ENCODE peak calls at places on chromosomes 3 and 15, in four cellular contexts. D is spleen, F is endothelial cell of umbilical vein, A is GM12892. I is an unnamed sample.

GRCh38 chr3:31039145-31039544 is 144.7 kb upstream of the GADL1 start:
- DNase-seq in D (no peak), F (no peak), A (no peak), I (no peak)

GRCh38 chr3:130543322-130543721 is 26.3 kb downstream of the COL6A6 start:
- DNase-seq in D (no peak), F (no peak), A (no peak), I (no peak)

GRCh38 chr15:49962044-49962602 is 156.9 kb downstream of the ATP8B4 start:
- DNase-seq in D (no peak), F (no peak), A (no peak), I (no peak)

GRCh38 chr15:74378853-74379252 is 11.4 kb upstream of the CYP11A1 start:
- DNase-seq in D (no peak), F (peak), A (no peak), I (peak)

GRCh38 chr3:10845240-10845761 is 29.3 kb downstream of the SLC6A11 start:
- DNase-seq in D (no peak), F (no peak), A (no peak), I (no peak)

GRCh38 chr3:189099505-189100290 is 72.1 kb upstream of the TPRG1 start:
- DNase-seq in D (no peak), F (no peak), A (no peak), I (no peak)

GRCh38 chr15:52163321-52164190 is 27.6 kb downstream of the GNB5 start:
- DNase-seq in D (no peak), F (no peak), A (no peak), I (no peak)

GRCh38 chr3:127998596-127998995 is 53.6 kb upstream of the SEC61A1 start:
- DNase-seq in D (no peak), F (no peak), A (no peak), I (peak)

GRCh38 chr3:60890226-60890625 is 361.0 kb downstream of the FHIT start:
- DNase-seq in D (no peak), F (no peak), A (no peak), I (no peak)

GRCh38 chr3:195270350-195271115 is 426 bp downstream of the XXYLT1 start:
- DNase-seq in D (peak), F (peak), A (peak), I (no peak)

GRCh38 chr3:106840319-106840718 is 536.9 kb upstream of the CCDC54 start:
- DNase-seq in D (no peak), F (no peak), A (no peak), I (no peak)

GRCh38 chr3:192916455-192917257 is 1.0 kb downstream of the MB21D2 start:
- DNase-seq in D (peak), F (peak), A (peak), I (peak)

DNA sequence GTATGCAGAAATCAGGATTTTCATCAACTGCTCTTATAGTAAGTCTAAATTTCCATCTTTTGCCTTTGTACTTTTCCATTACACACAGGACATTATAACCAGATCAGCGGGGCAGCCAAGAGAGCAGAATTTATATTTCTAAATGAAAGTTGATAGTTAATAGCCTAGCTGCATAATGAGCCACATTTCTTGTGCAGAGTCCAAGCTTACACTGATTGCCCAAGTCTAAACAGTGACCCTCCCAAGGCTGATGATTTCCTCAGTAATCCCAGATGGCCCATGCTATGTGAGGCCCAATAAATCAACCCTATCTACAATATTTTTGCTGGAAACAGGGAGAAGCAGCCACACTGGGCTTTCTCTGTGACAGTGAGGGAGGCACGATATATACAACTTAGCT is 475.8 kb upstream of the KCNMB2 start:
- DNase-seq in D (no peak), F (no peak), A (no peak), I (no peak)
- TF ChIP-seq POLR2AphosphoS5 in D (no peak), F (no peak), A (no peak), I (peak)

GRCh38 chr15:92880796-92881569 is 19.1 kb upstream of the CHD2 start:
- DNase-seq in D (no peak), F (no peak), A (no peak), I (no peak)
- TF ChIP-seq POLR2AphosphoS5 in D (no peak), F (no peak), A (no peak), I (no peak)

GRCh38 chr3:182180646-182181385 is 469.1 kb downstream of the SOX2 start:
- DNase-seq in D (no peak), F (no peak), A (no peak), I (no peak)
- TF ChIP-seq POLR2AphosphoS5 in D (no peak), F (no peak), A (no peak), I (no peak)

DNA sequence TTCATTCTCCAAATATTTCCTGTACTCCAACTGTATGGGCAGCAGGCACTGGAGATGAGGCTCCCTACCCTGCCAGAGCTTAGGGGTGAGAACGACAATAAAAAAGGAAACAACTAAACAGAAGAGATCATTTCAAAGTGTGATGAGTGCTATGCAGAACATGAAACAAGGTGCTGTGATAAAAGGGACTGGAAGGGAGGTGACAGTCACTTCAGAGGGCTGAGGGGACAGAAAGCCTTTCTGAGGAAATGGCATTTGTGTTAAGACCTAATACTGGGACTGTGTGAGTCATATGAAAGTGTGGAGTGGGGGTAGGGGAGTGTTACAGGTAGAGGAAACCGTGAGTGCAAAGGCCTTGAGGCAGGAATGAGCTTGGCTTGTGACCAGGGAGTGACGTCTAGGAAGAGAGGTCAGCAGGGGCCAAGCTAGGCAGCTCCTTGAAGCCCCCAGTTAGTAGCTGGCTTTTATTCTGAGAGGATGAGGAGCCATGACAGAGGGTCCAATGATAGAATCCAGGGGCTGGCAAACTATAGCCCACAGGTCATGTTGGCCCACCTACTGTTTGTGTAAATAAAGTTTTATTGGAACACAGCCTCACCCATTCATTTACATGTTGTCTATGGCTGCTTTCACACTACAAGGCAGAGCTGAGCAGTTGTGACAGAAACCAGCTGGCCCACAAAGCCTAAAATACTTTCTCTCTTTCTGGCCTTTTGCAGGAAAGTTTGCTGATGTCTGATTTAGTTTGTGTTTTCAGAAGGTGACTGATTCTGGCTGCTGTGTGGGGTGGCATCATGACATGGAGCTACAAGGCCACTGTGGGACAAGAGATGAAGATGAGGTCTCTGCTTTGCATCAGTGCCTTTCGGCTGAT is 56.6 kb downstream of the LSM3 start:
- DNase-seq in D (no peak), F (no peak), A (no peak), I (no peak)
- TF ChIP-seq POLR2AphosphoS5 in D (no peak), F (no peak), A (no peak), I (no peak)

GRCh38 chr15:43900964-43901363 is 74.2 kb downstream of the WDR76 start:
- DNase-seq in D (no peak), F (no peak), A (no peak), I (no peak)

GRCh38 chr15:43899928-43900327 is 73.1 kb downstream of the WDR76 start:
- DNase-seq in D (no peak), F (no peak), A (no peak), I (no peak)

GRCh38 chr15:43893956-43894355 is 67.2 kb downstream of the WDR76 start:
- DNase-seq in D (no peak), F (no peak), A (no peak), I (no peak)

GRCh38 chr15:43896543-43896942 is 69.7 kb downstream of the WDR76 start:
- DNase-seq in D (no peak), F (no peak), A (no peak), I (no peak)

DNA sequence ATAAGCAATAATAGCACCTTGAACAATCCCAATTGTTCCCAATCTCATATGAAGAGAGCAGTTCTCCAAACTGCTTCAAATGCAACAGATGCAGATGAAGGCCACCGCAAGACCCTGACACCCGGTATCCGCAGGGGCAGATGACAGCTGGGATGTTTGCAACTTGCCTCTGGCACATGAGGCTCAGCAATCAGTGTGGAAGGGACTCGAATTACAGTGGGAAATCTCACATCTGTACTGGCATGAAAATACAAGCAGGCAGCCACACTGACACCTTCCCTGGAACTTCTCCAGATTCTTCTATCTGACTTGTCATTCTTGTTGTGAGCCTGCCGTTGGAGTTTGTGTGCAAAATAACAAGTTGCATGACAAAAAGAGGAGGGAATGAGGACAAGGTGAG is 68.8 kb downstream of the WDR76 start:
- DNase-seq in D (no peak), F (no peak), A (no peak), I (no peak)
- TF ChIP-seq POLR2AphosphoS5 in D (no peak), F (no peak), A (no peak), I (no peak)

GRCh38 chr15:55221090-55222011 is 24.6 kb upstream of the RSL24D1 start:
- DNase-seq in D (no peak), F (peak), A (no peak), I (no peak)
- TF ChIP-seq POLR2AphosphoS5 in D (no peak), F (no peak), A (peak), I (no peak)

GRCh38 chr3:182690163-182690562 is 103.1 kb upstream of the ATP11B start:
- DNase-seq in D (no peak), F (no peak), A (no peak), I (no peak)

GRCh38 chr3:182692021-182692420 is 101.3 kb upstream of the ATP11B start:
- DNase-seq in D (no peak), F (no peak), A (no peak), I (no peak)

GRCh38 chr3:182683335-182684257 is 109.7 kb upstream of the ATP11B start:
- DNase-seq in D (no peak), F (peak), A (peak), I (no peak)

GRCh38 chr3:182682263-182683229 is 110.8 kb upstream of the ATP11B start:
- DNase-seq in D (peak), F (peak), A (peak), I (no peak)

DNA sequence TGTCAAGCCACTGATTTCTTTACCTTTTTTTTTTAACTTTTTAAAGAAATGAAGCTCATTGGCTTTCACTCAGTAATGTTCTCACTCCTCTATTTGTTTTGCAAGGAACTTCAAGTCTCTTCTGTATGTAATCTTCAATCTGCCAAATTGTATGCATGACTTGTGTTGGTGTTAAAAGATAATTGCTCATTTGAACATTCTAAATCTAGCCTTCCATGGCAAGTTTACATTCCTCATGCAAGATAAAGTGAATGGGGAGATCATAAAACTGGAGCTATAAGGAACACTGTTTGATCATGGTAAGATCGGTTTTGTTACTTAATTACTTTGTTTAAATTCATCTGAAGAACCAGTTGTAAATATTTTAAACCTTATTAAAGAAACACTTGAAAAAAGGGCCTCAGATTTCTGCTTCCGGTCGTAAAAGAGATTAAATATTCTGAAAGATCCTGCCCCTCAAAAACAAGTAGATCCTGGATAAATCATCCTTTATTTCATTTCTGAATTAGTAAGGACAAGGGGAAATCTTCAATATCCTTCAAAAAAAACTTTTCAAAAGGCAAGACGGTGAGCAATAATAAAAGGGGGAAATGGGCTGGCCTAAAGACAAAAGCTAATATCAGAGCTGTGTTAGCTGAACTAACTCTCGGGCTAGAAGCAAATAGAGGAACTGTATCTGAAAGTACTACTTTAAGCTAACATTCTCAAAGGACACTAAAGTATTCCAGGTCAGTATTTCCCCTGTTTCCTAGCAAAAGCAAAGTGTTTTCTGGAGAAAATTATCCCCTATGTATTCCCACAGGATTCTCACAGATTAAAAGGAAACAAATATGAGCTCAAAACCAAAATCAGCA is 107.0 kb upstream of the ATP11B start:
- DNase-seq in D (no peak), F (peak), A (no peak), I (no peak)
- TF ChIP-seq POLR2AphosphoS5 in D (no peak), F (no peak), A (no peak), I (no peak)